ENCODE peak calls at places on chromosomes 3 and 15, in four cellular contexts. J is Calu3, A is HTR-8/SVneo, B is left ventricle myocardium inferior. G is an unnamed sample.
A peak's percentile ranks its signal among the peaks of the same experiment; 100 is the strongest.

GRCh38 chr15:97959738-97960363 is 652 bp upstream of the ARRDC4 start:
- DNase-seq in A (no peak), J (no peak), B (no peak), G (peak; percentile 15)

GRCh38 chr3:161273589-161274218 is 52.6 kb downstream of the NMD3 start:
- DNase-seq in B (no peak), A (no peak), J (peak; percentile 47), G (peak; percentile 33)

GRCh38 chr3:192005989-192006388 is 545.0 kb downstream of the PYDC2 start:
- DNase-seq in A (no peak), J (no peak), B (no peak), G (no peak)

GRCh38 chr3:29668728-29669127 is 387.9 kb downstream of the RBMS3 start:
- DNase-seq in A (no peak), B (no peak), J (no peak), G (no peak)

GRCh38 chr3:129530331-129530761 is 1.9 kb downstream of the RHO start:
- DNase-seq in J (no peak), B (no peak), A (no peak), G (no peak)

GRCh38 chr3:35592589-35593295 is 46.6 kb upstream of the ARPP21 start:
- DNase-seq in J (no peak), B (no peak), A (no peak), G (no peak)

GRCh38 chr3:102353148-102353547 is 81.7 kb upstream of the ZPLD1 start:
- DNase-seq in B (no peak), J (no peak), A (no peak), G (no peak)

GRCh38 chr3:30221622-30222021 is 384.8 kb upstream of the TGFBR2 start:
- DNase-seq in B (no peak), A (no peak), J (no peak), G (no peak)

GRCh38 chr3:3847994-3848970 is 49.1 kb downstream of the LRRN1 start:
- DNase-seq in A (no peak), J (peak; percentile 6), B (no peak), G (no peak)

GRCh38 chr3:6860911-6861330 is at the start of gene GRM7:
- DNase-seq in J (no peak), A (no peak), B (no peak), G (no peak)

GRCh38 chr3:113405180-113405579 is 36.1 kb downstream of the CFAP44 start:
- DNase-seq in A (no peak), J (no peak), B (no peak), G (no peak)